ENCODE peak calls at places on chromosomes 5 and 9, in nine cellular contexts. N is transverse colon, U is upper lobe of left lung, L is H1, X is GM23338, J is breast epithelium, B is sigmoid colon, D is HCT116, V is suprapubic skin. P is an unnamed sample. For H3K4me1, the result is how much of the 10 kb centered on the place peaks cover.

GRCh38 chr5:38323645-38324295 is 65.4 kb downstream of the EGFLAM start:
- DNase-seq in U (no peak), V (no peak), N (no peak), D (no peak), X (no peak), B (no peak), J (no peak), L (no peak), P (no peak)

GRCh38 chr5:181224390-181225234 is 1.5 kb downstream of the TRIM41 start:
- DNase-seq in B (no peak), N (peak), D (no peak), U (peak), V (no peak), X (no peak), L (no peak), J (no peak), P (peak)

GRCh38 chr9:88651682-88652633 is 117.0 kb downstream of the NXNL2 start:
- DNase-seq in U (no peak), N (peak), V (peak), X (no peak), L (no peak), B (peak), J (peak), D (no peak), P (no peak)

GRCh38 chr9:121551985-121552753 is 52.5 kb upstream of the GGTA1 start:
- DNase-seq in B (no peak), L (no peak), V (no peak), D (no peak), J (no peak), N (no peak), U (no peak), X (no peak), P (no peak)

GRCh38 chr9:113504725-113505590 is 41.4 kb downstream of the RGS3 start:
- DNase-seq in U (no peak), D (no peak), J (no peak), X (no peak), N (peak), B (no peak), V (no peak), L (no peak), P (peak)

GRCh38 chr5:138901716-138902115 is 26.6 kb upstream of the LRRTM2 start:
- DNase-seq in J (no peak), X (no peak), U (no peak), L (no peak), N (no peak), V (no peak), B (no peak), D (no peak), P (no peak)

GRCh38 chr5:179802950-179803562 is 3.6 kb downstream of the MGAT4B start:
- DNase-seq in L (no peak), J (no peak), N (no peak), V (no peak), D (no peak), U (no peak), X (peak), B (peak), P (peak)

GRCh38 chr5:87113848-87114247 is 153.8 kb upstream of the RASA1 start:
- DNase-seq in B (no peak), U (no peak), V (no peak), X (no peak), N (no peak), J (no peak), L (no peak), D (no peak), P (no peak)

GRCh38 chr5:89350684-89351083 is 467.7 kb upstream of the MEF2C start:
- DNase-seq in V (no peak), U (no peak), N (no peak), L (no peak), J (no peak), X (no peak), D (no peak), B (no peak), P (no peak)

GRCh38 chr5:89353837-89354551 is 471.0 kb upstream of the MEF2C start:
- DNase-seq in X (peak), B (no peak), L (no peak), D (no peak), V (no peak), N (no peak), J (no peak), U (no peak), P (no peak)

GRCh38 chr5:89351232-89351631 is 468.2 kb upstream of the MEF2C start:
- DNase-seq in N (no peak), D (no peak), X (no peak), B (no peak), U (no peak), L (no peak), J (no peak), V (no peak), P (no peak)

GRCh38 chr5:89346573-89346972 is 463.6 kb upstream of the MEF2C start:
- DNase-seq in D (no peak), B (no peak), V (no peak), N (no peak), U (no peak), L (no peak), J (no peak), X (no peak), P (no peak)

DNA sequence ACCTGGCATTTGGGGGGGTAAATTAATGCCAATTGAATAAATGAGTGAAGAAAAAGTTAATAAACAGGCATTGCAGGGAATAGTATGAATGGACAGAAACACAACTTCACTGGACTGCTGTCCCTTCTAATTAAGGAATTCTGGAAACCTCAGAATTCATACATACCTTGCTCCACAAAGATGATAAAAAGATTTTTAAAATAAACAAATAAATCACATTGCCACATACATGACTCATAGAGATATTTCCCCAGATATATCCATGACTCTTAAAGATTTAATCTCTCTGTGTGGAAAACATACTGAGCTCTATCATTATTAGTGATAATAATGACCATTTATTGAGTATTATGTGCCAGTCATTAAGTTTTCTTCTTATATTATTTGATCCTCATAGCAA is 469.0 kb upstream of the MEF2C start:
- DNase-seq in J (no peak), X (no peak), B (no peak), V (no peak), U (no peak), D (no peak), L (no peak), N (no peak), P (no peak)
- H3K4me3 ChIP-seq in J (no peak), X (no peak), B (no peak), V (no peak), U (no peak), D (no peak), L (no peak), N (no peak), P (no peak)

DNA sequence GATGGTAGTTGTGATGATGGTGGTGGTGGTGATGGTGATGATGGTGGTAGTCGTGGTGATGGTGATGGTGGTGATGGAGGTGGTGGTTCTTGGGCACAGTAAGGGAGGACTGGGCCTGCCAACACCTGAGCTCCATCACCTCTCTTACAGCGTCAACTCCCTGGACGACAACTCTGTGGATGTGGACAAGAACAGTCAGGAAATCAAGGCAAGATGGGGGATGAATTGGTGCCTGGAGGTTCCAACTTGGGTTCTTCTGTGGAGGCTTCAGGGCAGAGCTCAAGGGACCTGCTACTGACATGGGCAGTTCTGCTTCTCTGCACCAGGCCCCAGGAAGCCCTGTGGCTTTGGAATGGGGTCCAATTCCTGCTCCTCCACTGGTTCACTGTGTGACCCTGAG is 17.4 kb downstream of the GPRIN1 start:
- DNase-seq in U (no peak), J (no peak), N (no peak), V (no peak), X (no peak), D (no peak), B (no peak), L (no peak), P (no peak)
- H3K4me1 ChIP-seq in U (under half), J (under half), N (under half), V (under half), X (under half), D (under half), B (under half), L (under half), P (under half)

GRCh38 chr9:112069318-112070169 is 105.6 kb downstream of the SUSD1 start:
- DNase-seq in D (no peak), U (no peak), J (no peak), B (no peak), L (no peak), V (no peak), X (no peak), N (peak), P (no peak)
- TF ChIP-seq POLR2AphosphoS5 in D (no peak), U (no peak), J (no peak), B (no peak), L (no peak), V (no peak), X (no peak), N (no peak), P (no peak)

DNA sequence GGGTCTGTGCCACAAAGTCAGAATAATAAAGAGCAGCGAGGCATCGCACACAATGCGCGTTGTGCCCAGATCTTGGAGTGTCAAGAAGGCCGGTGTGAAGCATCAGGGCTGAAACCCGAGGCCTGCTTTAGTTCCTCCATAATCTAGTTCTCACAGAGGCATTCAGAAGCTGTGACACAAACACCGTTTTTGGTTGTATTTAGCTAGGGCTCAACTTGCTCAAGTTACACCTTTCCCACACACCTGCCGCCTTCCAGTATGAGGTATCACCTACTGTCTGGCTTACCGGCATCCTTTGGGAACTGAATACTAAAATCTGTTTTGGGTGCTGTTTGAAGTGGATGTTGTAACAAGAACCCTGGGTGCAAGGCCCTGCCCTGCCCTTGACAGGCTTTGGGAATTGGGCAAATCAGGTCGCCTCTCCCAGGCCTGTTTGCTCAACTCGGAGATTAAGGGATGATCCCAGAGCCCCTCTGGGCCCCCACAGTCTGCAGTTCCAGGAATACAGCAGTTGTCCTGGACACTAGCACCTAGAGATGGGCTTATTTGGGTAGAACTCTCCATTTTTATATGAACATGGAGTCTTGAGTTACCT is 27.0 kb downstream of the SLC25A25 start:
- DNase-seq in U (no peak), J (no peak), B (no peak), N (no peak), D (no peak), V (no peak), X (no peak), L (no peak), P (peak)
- H3K4me3 ChIP-seq in U (no peak), J (no peak), B (no peak), N (no peak), D (no peak), V (no peak), X (no peak), L (no peak), P (no peak)

GRCh38 chr5:171395042-171395441 is 7.4 kb downstream of the NPM1 start:
- DNase-seq in D (no peak), B (no peak), L (no peak), V (no peak), X (no peak), J (no peak), U (no peak), N (no peak), P (no peak)
- H3K4me1 ChIP-seq in D (under half), B (under half), L (under half), V (under half), X (half or more), J (under half), U (under half), N (under half), P (half or more)

GRCh38 chr9:89705651-89706050 is 100.8 kb downstream of the GADD45G start:
- DNase-seq in D (no peak), X (no peak), U (no peak), V (no peak), J (no peak), N (no peak), L (no peak), B (no peak), P (no peak)

GRCh38 chr9:89702401-89702800 is 97.6 kb downstream of the GADD45G start:
- DNase-seq in D (no peak), U (no peak), J (no peak), N (no peak), B (no peak), X (no peak), L (no peak), V (no peak), P (no peak)

GRCh38 chr9:89699646-89700045 is 94.8 kb downstream of the GADD45G start:
- DNase-seq in N (no peak), X (no peak), U (no peak), L (no peak), V (no peak), D (no peak), B (no peak), J (no peak), P (no peak)

GRCh38 chr9:89698606-89699005 is 93.8 kb downstream of the GADD45G start:
- DNase-seq in L (no peak), V (no peak), J (no peak), U (no peak), N (no peak), D (no peak), B (no peak), X (no peak), P (no peak)

GRCh38 chr9:89701221-89701798 is 96.5 kb downstream of the GADD45G start:
- DNase-seq in X (no peak), V (no peak), J (no peak), N (no peak), U (peak), D (no peak), B (no peak), L (no peak), P (peak)
- TF ChIP-seq POLR2AphosphoS5 in X (no peak), V (no peak), J (no peak), N (no peak), U (no peak), D (no peak), B (no peak), L (no peak), P (no peak)